ENCODE peak calls at places on chromosomes 6 and 20, in eight cellular contexts. V is GM03348, B is RWPE1, J is GM04504, G is glutamatergic neuron, N is WTC11, M is ACHN, L is memory B cell. U is an unnamed sample.
A peak's percentile ranks its signal among the peaks of the same experiment; 100 is the strongest.

GRCh38 chr20:2799688-2800589 is 488 bp downstream of the CPXM1 start:
- DNase-seq in V (peak; percentile 69), B (no peak), J (no peak), G (peak; percentile 49), N (peak; percentile 39), M (no peak), L (no peak), U (no peak)

GRCh38 chr6:12066297-12066696 is 54.2 kb downstream of the HIVEP1 start:
- DNase-seq in V (no peak), B (no peak), J (no peak), G (no peak), N (no peak), M (no peak), L (no peak), U (no peak)

GRCh38 chr6:44859901-44860410 is 468.2 kb upstream of the RUNX2 start:
- DNase-seq in V (no peak), B (no peak), J (no peak), G (no peak), N (no peak), M (no peak), L (no peak), U (no peak)

GRCh38 chr6:95091823-95092436 is 485.4 kb upstream of the MANEA start:
- DNase-seq in V (peak; percentile 13), B (peak; percentile 33), J (peak; percentile 7), G (no peak), N (no peak), M (peak; percentile 69), L (no peak), U (peak; percentile 64)

GRCh38 chr20:36573103-36573797 is at the start of gene TGIF2:
- DNase-seq in V (peak; percentile 97), B (peak; percentile 95), J (peak; percentile 49), G (peak; percentile 79), N (peak; percentile 94), M (peak; percentile 77), L (peak; percentile 86), U (peak; percentile 96)

GRCh38 chr6:113586413-113586812 is 270.7 kb upstream of the MARCKS start:
- DNase-seq in V (peak; percentile 49), B (no peak), J (peak; percentile 40), G (no peak), N (no peak), M (no peak), L (no peak), U (no peak)

GRCh38 chr6:165819394-165819793 is 156.4 kb upstream of the PDE10A start:
- DNase-seq in V (no peak), B (no peak), J (no peak), G (no peak), N (peak; percentile 43), M (peak; percentile 35), L (no peak), U (no peak)

GRCh38 chr6:157088841-157089240 is 234.5 kb downstream of the TMEM242 start:
- DNase-seq in V (no peak), B (no peak), J (no peak), G (no peak), N (no peak), M (no peak), L (no peak), U (no peak)

GRCh38 chr6:151675746-151676459 is 131.6 kb upstream of the ESR1 start:
- DNase-seq in V (peak; percentile 43), B (peak; percentile 71), J (no peak), G (peak; percentile 50), N (peak; percentile 70), M (peak; percentile 40), L (peak; percentile 51), U (peak; percentile 72)

GRCh38 chr20:44211177-44212039 is 837 bp upstream of the OSER1 start:
- DNase-seq in V (peak; percentile 46), B (no peak), J (no peak), G (no peak), N (no peak), M (no peak), L (no peak), U (peak; percentile 52)

GRCh38 chr6:47574789-47575188 is 97.2 kb downstream of the CD2AP start:
- DNase-seq in V (no peak), B (no peak), J (no peak), G (no peak), N (no peak), M (no peak), L (no peak), U (no peak)

GRCh38 chr6:55286824-55287223 is 40.4 kb upstream of the GFRAL start:
- DNase-seq in V (no peak), B (no peak), J (no peak), G (no peak), N (no peak), M (no peak), L (no peak), U (no peak)

GRCh38 chr6:32127409-32127716 is 683 bp downstream of the ATF6B start:
- DNase-seq in V (no peak), B (no peak), J (no peak), G (no peak), N (no peak), M (no peak), L (no peak), U (no peak)

GRCh38 chr20:17226410-17227198 is at the start of gene PCSK2:
- DNase-seq in V (peak; percentile 58), B (no peak), J (peak; percentile 7), G (peak; percentile 83), N (peak; percentile 90), M (peak; percentile 65), L (no peak), U (peak; percentile 99)

GRCh38 chr6:161232001-161232400 is 41.9 kb downstream of the AGPAT4 start:
- DNase-seq in V (no peak), B (no peak), J (no peak), G (no peak), N (no peak), M (peak; percentile 84), L (no peak), U (no peak)

GRCh38 chr6:8279094-8279805 is 156.1 kb downstream of the SLC35B3 start:
- DNase-seq in V (no peak), B (no peak), J (no peak), G (no peak), N (no peak), M (no peak), L (no peak), U (peak; percentile 43)

GRCh38 chr20:25308083-25308491 is 60.2 kb downstream of the PYGB start:
- DNase-seq in V (no peak), B (no peak), J (no peak), G (no peak), N (no peak), M (no peak), L (no peak), U (no peak)

GRCh38 chr6:1995521-1996110 is 249.8 kb downstream of the GMDS start:
- DNase-seq in V (no peak), B (no peak), J (no peak), G (no peak), N (no peak), M (no peak), L (no peak), U (no peak)

GRCh38 chr6:111727798-111728197 is 122.1 kb upstream of the TRAF3IP2 start:
- DNase-seq in V (no peak), B (no peak), J (no peak), G (no peak), N (no peak), M (no peak), L (no peak), U (peak; percentile 15)

U was measured in NCI-H82.